ENCODE peak calls at places on chromosomes 4 and X, in seven cellular contexts. L is stimulated activated naive B cell treated with anti-CD40 and anti-IgM and Interleukin-4, amounts not matched to agents 10 μg/mL and 1 μg/mL and 100 μg/mL, for 72 hours; J is uterus; G is SJSA1; N is erythroblast; W is NCI-H1092; F is NCI-H748 treated with DMSO at 0.1 percent for 48 hours. C is an unnamed sample.

GRCh38 chr4:14842964-14843630 is 159.2 kb upstream of the CPEB2 start:
- DNase-seq in G (no peak), J (no peak), N (no peak), L (no peak), W (no peak), F (no peak), C (no peak)

GRCh38 chr4:82398263-82398662 is 24.5 kb upstream of the HNRNPD start:
- DNase-seq in F (no peak), N (no peak), G (no peak), J (no peak), W (no peak), L (no peak), C (no peak)

GRCh38 chr4:88960576-88960975 is 96.4 kb downstream of the FAM13A start:
- DNase-seq in L (no peak), G (no peak), J (no peak), F (no peak), W (no peak), N (no peak), C (no peak)

GRCh38 chrX:150663061-150663460 is 30.1 kb upstream of the MTMR1 start:
- DNase-seq in J (no peak), L (no peak), F (peak; percentile 55), W (peak; percentile 84), G (no peak), N (no peak), C (peak; percentile 17)

GRCh38 chrX:40646489-40647306 is 663 bp downstream of the CXorf38 start:
- DNase-seq in J (peak; percentile 47), W (no peak), G (no peak), L (peak; percentile 41), F (peak; percentile 34), N (peak; percentile 76), C (no peak)

GRCh38 chrX:85611926-85612325 is 232.5 kb upstream of the POF1B start:
- DNase-seq in F (peak; percentile 19), L (no peak), N (no peak), W (no peak), G (no peak), J (no peak), C (peak; percentile 16)

GRCh38 chrX:106751407-106751806 is 24.9 kb downstream of the RNF128 start:
- DNase-seq in L (no peak), W (no peak), G (no peak), N (no peak), J (no peak), F (no peak), C (no peak)

GRCh38 chr4:2304877-2305561 is 43.1 kb upstream of the MXD4 start:
- DNase-seq in G (no peak), J (no peak), N (no peak), F (no peak), L (no peak), W (no peak), C (no peak)

GRCh38 chrX:65545456-65545855 is 10.9 kb upstream of the LAS1L start:
- DNase-seq in L (no peak), W (no peak), G (no peak), N (no peak), J (no peak), F (no peak), C (no peak)

GRCh38 chrX:46257451-46257879 is 287.8 kb downstream of the ZNF674 start:
- DNase-seq in N (no peak), W (no peak), L (no peak), G (no peak), F (no peak), J (no peak), C (no peak)

GRCh38 chr4:168744021-168744420 is 247.2 kb downstream of the PALLD start:
- DNase-seq in F (no peak), G (peak; percentile 55), L (no peak), W (no peak), J (no peak), N (no peak), C (no peak)

GRCh38 chr4:17814140-17814539 is 3.4 kb downstream of the NCAPG start:
- DNase-seq in F (no peak), N (no peak), L (no peak), G (peak; percentile 41), J (no peak), W (no peak), C (no peak)

GRCh38 chrX:132463411-132463810 is 25.4 kb downstream of the MBNL3 start:
- DNase-seq in L (no peak), N (peak; percentile 61), W (no peak), J (no peak), G (no peak), F (no peak), C (peak; percentile 55)

GRCh38 chrX:40106677-40107290 is 9.0 kb upstream of the BCOR start:
- DNase-seq in N (no peak), J (no peak), F (no peak), L (no peak), W (no peak), G (no peak), C (peak; percentile 68)

GRCh38 chrX:16658284-16658683 is 8.3 kb downstream of the S100G start:
- DNase-seq in L (no peak), F (no peak), J (no peak), N (no peak), W (no peak), G (peak; percentile 45), C (no peak)

GRCh38 chr4:158856852-158857251 is 88.0 kb downstream of the FNIP2 start:
- DNase-seq in F (peak; percentile 32), N (peak; percentile 61), G (no peak), J (no peak), L (no peak), W (no peak), C (no peak)